ENCODE peak calls at places on chromosomes 13 and 19, in five cellular contexts. Z, G, U, B and V are unnamed samples.

GRCh38 chr19:55117636-55118391 is at the start of gene PPP1R12C:
- DNase-seq in G (peak), Z (peak), B (peak), U (peak), V (peak)

GRCh38 chr13:79282976-79283375 is 123.1 kb downstream of the RBM26 start:
- DNase-seq in B (no peak), Z (no peak), U (no peak), G (no peak), V (peak)

GRCh38 chr19:954672-955494 is 29.0 kb downstream of the ARID3A start:
- DNase-seq in Z (no peak), G (no peak), U (no peak), B (no peak), V (no peak)

GRCh38 chr13:43054803-43055802 is 31.7 kb downstream of the DNAJC15 start:
- DNase-seq in G (peak), U (no peak), Z (no peak), B (no peak), V (peak)

GRCh38 chr19:3057275-3057714 is 5.0 kb downstream of the TLE5 start:
- DNase-seq in B (no peak), U (no peak), G (no peak), Z (peak), V (peak)

GRCh38 chr13:50448535-50448981 is 394.9 kb downstream of the DLEU7 start:
- DNase-seq in G (no peak), Z (no peak), U (no peak), B (no peak), V (peak)

GRCh38 chr13:76764429-76764828 is 121.8 kb downstream of the KCTD12 start:
- DNase-seq in B (no peak), Z (no peak), G (peak), U (no peak), V (peak)

GRCh38 chr19:38183227-38183914 is 40.7 kb downstream of the DPF1 start:
- DNase-seq in Z (no peak), B (no peak), G (no peak), U (no peak), V (no peak)

GRCh38 chr19:46984077-46985010 is 35.3 kb upstream of the NPAS1 start:
- DNase-seq in G (peak), Z (no peak), B (no peak), U (no peak), V (peak)

GRCh38 chr13:110419391-110419791 is 112.3 kb downstream of the COL4A2 start:
- DNase-seq in B (no peak), G (no peak), Z (no peak), U (no peak), V (no peak)

GRCh38 chr19:38139122-38139521 is 84.9 kb downstream of the DPF1 start:
- DNase-seq in B (peak), G (no peak), Z (no peak), U (no peak), V (no peak)